ENCODE peak calls at places on chromosomes 3 and 15, in seven cellular contexts. X is OCI-LY7, W is colonic mucosa, Q is ascending aorta, F is HAP-1, D is lung, K is mesendoderm. A is an unnamed sample.

GRCh38 chr15:93152951-93153350 is 63.9 kb upstream of the RGMA start:
- DNase-seq in D (peak), X (no peak), K (no peak), Q (peak), F (no peak), W (peak), A (no peak)

GRCh38 chr15:71709808-71710418 is 100.4 kb upstream of the NR2E3 start:
- DNase-seq in F (no peak), D (no peak), K (no peak), X (no peak), W (no peak), Q (no peak), A (no peak)

GRCh38 chr3:191192941-191193340 is 6.1 kb upstream of the OSTN start:
- DNase-seq in W (no peak), Q (no peak), F (no peak), D (no peak), K (no peak), X (no peak), A (no peak)

GRCh38 chr3:183349421-183350157 is 78.8 kb downstream of the MCF2L2 start:
- DNase-seq in D (no peak), W (no peak), K (peak), X (no peak), F (no peak), Q (no peak), A (peak)

GRCh38 chr15:87902772-87903388 is 353.7 kb downstream of the NTRK3 start:
- DNase-seq in Q (peak), K (no peak), W (no peak), D (peak), X (no peak), F (no peak), A (no peak)

GRCh38 chr15:66224946-66225345 is 28.6 kb downstream of the MEGF11 start:
- DNase-seq in D (no peak), Q (no peak), X (no peak), W (no peak), F (no peak), K (no peak), A (no peak)

GRCh38 chr3:143596957-143597642 is 251.2 kb downstream of the SLC9A9 start:
- DNase-seq in F (no peak), K (peak), W (no peak), Q (no peak), D (no peak), X (no peak), A (no peak)

GRCh38 chr3:155443821-155444220 is 150.3 kb upstream of the STRIT1 start:
- DNase-seq in D (no peak), W (no peak), F (no peak), K (no peak), Q (no peak), X (no peak), A (no peak)

GRCh38 chr3:62954579-62954978 is 79.4 kb upstream of the CADPS start:
- DNase-seq in D (no peak), F (no peak), K (peak), W (no peak), Q (no peak), X (peak), A (peak)

GRCh38 chr15:74430510-74430951 is 3.2 kb downstream of the SEMA7A start:
- DNase-seq in D (no peak), W (no peak), X (no peak), K (no peak), Q (no peak), F (no peak), A (no peak)

GRCh38 chr15:84960391-84961113 is 21.1 kb upstream of the PDE8A start:
- DNase-seq in W (no peak), K (peak), F (no peak), X (no peak), Q (no peak), D (no peak), A (no peak)

GRCh38 chr3:7800006-7800780 is 701.4 kb upstream of the LMCD1 start:
- DNase-seq in K (no peak), F (no peak), Q (no peak), W (no peak), X (no peak), D (no peak), A (peak)

GRCh38 chr15:27399236-27399635 is 428.3 kb downstream of the GABRG3 start:
- DNase-seq in D (no peak), X (no peak), K (no peak), W (no peak), Q (no peak), F (peak), A (no peak)
- H3K4me3 ChIP-seq in D (no peak), X (no peak), K (no peak), W (no peak), Q (no peak), F (no peak), A (no peak)

DNA sequence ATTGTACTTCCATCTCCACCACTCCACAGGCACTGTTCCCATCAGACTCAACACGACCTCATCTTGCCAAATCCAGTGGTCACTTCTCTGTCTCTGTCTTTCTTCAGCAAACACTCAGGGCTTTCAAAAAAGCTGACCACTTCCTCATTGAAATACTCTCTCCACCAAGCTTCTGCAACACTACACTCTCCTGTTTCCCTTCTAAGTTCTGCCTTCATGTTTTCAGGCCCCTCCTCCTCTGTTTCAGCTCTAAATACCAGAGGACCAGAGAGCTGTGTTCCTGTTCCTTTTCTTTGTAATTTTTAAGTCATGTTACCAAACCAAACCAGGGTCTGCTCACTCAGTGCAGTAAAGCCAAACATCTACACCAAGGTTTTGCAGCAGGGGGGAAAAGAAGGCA is 33.8 kb upstream of the ACP3 start:
- DNase-seq in F (no peak), Q (no peak), D (peak), W (no peak), K (peak), X (no peak), A (no peak)
- H3K4me3 ChIP-seq in F (no peak), Q (no peak), D (no peak), W (no peak), K (no peak), X (no peak), A (no peak)

DNA sequence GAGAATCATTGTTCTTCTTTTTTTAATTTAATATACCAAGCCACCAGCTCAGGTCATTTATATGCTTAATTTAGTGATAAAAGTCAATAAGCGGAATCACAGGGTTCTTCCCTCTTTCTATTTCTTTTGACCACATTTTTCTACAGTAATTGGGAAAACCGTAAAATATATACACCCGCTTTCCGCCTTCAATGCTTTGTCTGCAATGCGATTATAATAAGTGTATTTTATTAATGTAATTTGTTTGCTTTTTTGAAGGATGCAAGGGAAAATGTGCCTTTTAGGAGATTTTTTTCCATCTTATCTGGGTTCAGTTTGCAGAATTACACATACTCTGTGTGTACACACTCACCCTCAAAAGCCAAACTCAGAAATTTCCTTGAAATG is 8.1 kb downstream of the SOX14 start:
- DNase-seq in F (no peak), X (no peak), Q (no peak), W (no peak), K (no peak), D (no peak), A (no peak)
- H3K4me3 ChIP-seq in F (no peak), X (no peak), Q (peak), W (no peak), K (no peak), D (no peak), A (no peak)

DNA sequence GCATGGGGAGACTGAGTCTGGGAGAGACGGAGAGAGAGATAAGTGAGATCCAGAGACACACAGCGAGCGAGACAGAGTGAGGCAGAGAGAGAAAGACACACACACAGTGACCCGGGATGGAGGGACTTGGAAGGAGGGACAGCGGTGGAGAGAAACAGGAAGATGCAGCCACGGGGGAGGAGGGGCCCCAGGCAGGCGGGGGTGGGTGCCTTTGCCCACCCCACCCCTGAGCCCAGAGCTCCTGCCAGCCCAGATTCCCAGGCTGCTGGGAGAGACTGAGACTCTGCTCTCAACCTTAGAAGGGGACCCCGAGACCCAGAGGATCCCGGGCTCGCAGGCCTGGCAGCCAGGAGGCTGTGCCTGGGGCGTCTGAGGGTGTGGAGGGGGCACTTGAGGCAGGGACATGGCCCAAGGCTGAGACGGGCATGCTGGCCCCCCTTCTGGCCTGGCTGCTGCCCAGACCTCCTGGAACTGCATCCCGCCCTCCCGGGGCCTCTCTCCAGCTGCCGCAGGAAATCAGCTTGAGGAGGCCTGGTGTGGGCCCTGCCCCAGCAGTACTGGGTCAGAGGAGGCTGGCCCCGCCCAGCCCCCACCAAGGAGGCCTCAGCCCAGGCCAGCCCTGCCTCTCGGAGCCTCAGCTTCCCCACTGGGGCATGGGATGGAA is 18.1 kb downstream of the H1-8 start:
- DNase-seq in W (peak), X (no peak), Q (peak), D (peak), F (no peak), K (no peak), A (no peak)
- H3K4me3 ChIP-seq in W (no peak), X (no peak), Q (peak), D (no peak), F (no peak), K (no peak), A (no peak)

GRCh38 chr3:10321630-10322354 is 880 bp upstream of the SEC13 start:
- DNase-seq in K (no peak), D (no peak), X (no peak), F (no peak), W (no peak), Q (no peak), A (no peak)

GRCh38 chr3:10319251-10319650 is 1.7 kb downstream of the SEC13 start:
- DNase-seq in D (no peak), K (no peak), X (no peak), F (no peak), W (peak), Q (no peak), A (no peak)

GRCh38 chr3:10317961-10318350 is 3.0 kb downstream of the SEC13 start:
- DNase-seq in F (no peak), K (no peak), X (no peak), D (no peak), W (no peak), Q (no peak), A (no peak)

GRCh38 chr3:10320320-10320677 is 613 bp downstream of the SEC13 start:
- DNase-seq in Q (no peak), D (no peak), K (peak), X (peak), W (no peak), F (no peak), A (no peak)

DNA sequence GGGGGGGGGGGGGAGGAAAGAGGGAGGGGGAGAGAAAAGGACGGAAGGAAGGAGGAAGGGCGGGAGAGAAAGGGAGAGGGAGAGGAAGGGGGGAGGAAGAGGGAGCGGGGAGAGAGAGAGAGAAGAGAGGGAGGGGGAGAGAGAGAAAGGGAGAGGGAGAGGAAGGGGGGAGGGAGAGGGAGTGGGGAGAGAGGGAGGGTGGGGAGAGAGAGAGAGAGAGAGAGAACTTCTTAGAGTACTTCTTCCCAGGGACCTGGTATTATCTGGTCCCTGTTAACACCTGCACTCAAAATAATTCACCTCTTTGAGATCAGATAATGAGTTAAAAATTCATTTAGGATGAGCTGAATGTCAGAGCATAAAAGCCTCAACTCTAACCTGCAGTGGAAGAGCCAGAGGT is 1.1 kb downstream of the SEC13 start:
- DNase-seq in X (no peak), Q (no peak), W (no peak), F (no peak), D (no peak), K (peak), A (peak)
- H3K4me3 ChIP-seq in X (peak), Q (peak), W (peak), F (peak), D (peak), K (peak), A (peak)

GRCh38 chr3:152255290-152255689 is 13.4 kb upstream of the MBNL1 start:
- DNase-seq in K (no peak), D (no peak), F (no peak), Q (no peak), X (no peak), W (no peak), A (no peak)

GRCh38 chr3:152258448-152259302 is 10.1 kb upstream of the MBNL1 start:
- DNase-seq in X (no peak), W (no peak), F (no peak), D (peak), Q (peak), K (no peak), A (no peak)

GRCh38 chr3:152257246-152258074 is 11.3 kb upstream of the MBNL1 start:
- DNase-seq in X (peak), F (no peak), K (no peak), W (no peak), D (no peak), Q (no peak), A (peak)

GRCh38 chr3:152259480-152259879 is 9.2 kb upstream of the MBNL1 start:
- DNase-seq in F (no peak), K (no peak), Q (no peak), X (no peak), W (no peak), D (no peak), A (no peak)

GRCh38 chr3:152256829-152257228 is 11.9 kb upstream of the MBNL1 start:
- DNase-seq in W (no peak), X (no peak), Q (no peak), F (no peak), K (no peak), D (no peak), A (no peak)
- H3K4me3 ChIP-seq in W (no peak), X (peak), Q (no peak), F (no peak), K (no peak), D (no peak), A (no peak)

GRCh38 chr3:141804447-141804777 is 41.2 kb downstream of the GRK7 start:
- DNase-seq in X (no peak), K (no peak), Q (no peak), D (no peak), W (no peak), F (no peak), A (no peak)

GRCh38 chr3:141797819-141798405 is 34.7 kb downstream of the GRK7 start:
- DNase-seq in W (no peak), D (no peak), F (no peak), X (no peak), K (peak), Q (no peak), A (no peak)

GRCh38 chr3:141804778-141805639 is 41.8 kb downstream of the GRK7 start:
- DNase-seq in K (peak), F (no peak), X (no peak), W (no peak), D (no peak), Q (no peak), A (no peak)

GRCh38 chr3:141798455-141798854 is 35.2 kb downstream of the GRK7 start:
- DNase-seq in Q (no peak), X (no peak), F (no peak), K (no peak), D (no peak), W (peak), A (no peak)

DNA sequence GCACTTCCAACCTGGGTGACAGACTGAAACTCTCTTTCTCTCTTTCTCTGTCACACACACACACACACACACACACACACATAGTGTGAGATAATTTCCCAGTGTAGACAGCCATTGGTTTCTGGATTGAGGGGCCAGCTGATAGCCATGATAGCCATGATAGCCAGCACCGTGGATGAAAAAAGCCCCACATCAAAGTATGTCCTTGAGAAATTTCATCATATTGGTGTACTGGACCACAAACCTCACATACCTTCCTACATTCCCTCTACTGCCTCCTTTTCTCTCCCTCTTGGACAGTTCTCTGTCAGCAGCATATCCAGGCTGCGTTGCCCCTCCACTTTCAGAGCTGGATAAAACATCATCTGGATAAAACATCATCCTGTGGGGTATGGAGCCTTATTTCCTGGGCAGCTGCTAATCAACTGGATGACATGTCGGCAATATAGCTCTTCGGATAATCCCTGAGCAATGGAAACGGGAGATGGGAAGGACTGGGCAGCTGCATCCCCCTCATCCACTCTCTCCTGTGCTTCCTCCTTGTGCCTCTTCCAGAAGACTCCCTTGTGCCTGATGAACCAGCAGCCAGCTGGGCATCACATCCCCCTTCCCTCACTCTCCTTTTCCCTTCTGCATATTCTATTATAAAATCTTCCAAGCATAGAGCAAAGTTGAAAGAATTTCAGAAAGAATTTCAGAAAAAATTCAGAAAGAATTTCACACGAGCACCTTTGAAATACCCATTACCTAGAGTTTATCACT is 39.3 kb downstream of the GRK7 start:
- DNase-seq in X (no peak), K (no peak), Q (no peak), D (no peak), W (no peak), F (no peak), A (no peak)
- H3K4me3 ChIP-seq in X (no peak), K (no peak), Q (no peak), D (no peak), W (no peak), F (no peak), A (no peak)

DNA sequence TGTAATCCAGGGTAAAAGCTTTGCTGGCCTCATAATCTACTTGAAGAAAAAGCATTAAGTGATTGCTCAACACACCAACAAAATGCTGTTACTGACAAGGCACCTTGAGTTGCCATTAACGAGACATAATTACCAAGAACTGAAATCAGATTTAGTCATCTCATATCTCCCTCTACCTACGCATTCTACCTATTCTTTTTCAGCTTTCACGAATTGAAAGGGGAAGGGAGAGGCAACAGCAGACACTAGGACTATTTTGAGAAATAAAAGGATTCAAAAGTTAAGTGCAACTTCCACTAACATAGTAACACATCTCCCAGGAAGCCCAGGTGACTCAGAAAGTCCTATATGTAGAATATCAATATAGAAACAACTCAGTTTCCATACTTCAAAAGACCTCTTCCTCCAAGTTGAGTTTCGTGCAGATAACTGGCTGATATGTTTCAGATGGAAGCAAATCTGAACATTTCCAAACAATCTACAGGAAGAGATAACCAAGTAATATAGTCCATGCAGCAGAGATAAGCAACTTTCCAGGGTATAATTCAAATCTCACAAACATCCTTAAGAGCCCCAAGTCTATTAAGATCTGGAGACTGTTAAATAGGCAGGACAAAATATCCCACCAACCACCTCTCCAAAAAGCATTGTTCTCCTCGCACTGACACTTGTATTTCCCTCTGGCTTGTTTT is 1.9 kb downstream of the OSBPL10 start:
- DNase-seq in K (no peak), Q (no peak), D (no peak), F (no peak), X (no peak), W (no peak), A (no peak)
- H3K4me3 ChIP-seq in K (no peak), Q (no peak), D (no peak), F (no peak), X (peak), W (no peak), A (no peak)

GRCh38 chr3:39181408-39182335 is 10.7 kb downstream of the XIRP1 start:
- DNase-seq in X (peak), Q (no peak), F (no peak), K (no peak), W (no peak), D (no peak), A (no peak)
- H3K4me3 ChIP-seq in X (peak), Q (peak), F (no peak), K (no peak), W (no peak), D (no peak), A (peak)

A was measured in Jurkat, Clone E6-1.